ENCODE peak calls at places on chromosomes 5 and 9, in seven cellular contexts. P is heart right ventricle; A is pancreas; O is fibroblast of lung; D is transverse colon; Y is CD4-positive, alpha-beta memory T cell; U is left lung. W is an unnamed sample.

GRCh38 chr9:15966471-15966870 is 413.6 kb downstream of the CCDC171 start:
- DNase-seq in P (no peak), A (no peak), O (no peak), D (no peak), Y (no peak), U (no peak), W (no peak)

GRCh38 chr5:166722939-166723338 is 1568.5 kb upstream of the WWC1 start:
- DNase-seq in P (no peak), A (no peak), O (peak; percentile 58), D (no peak), Y (no peak), U (no peak), W (no peak)

GRCh38 chr5:92687793-92688467 is 893.1 kb downstream of the NR2F1-AS1 start:
- DNase-seq in P (no peak), A (no peak), O (peak; percentile 68), D (no peak), Y (no peak), U (no peak), W (no peak)

GRCh38 chr9:75186767-75187380 is 98.6 kb downstream of the OSTF1 start:
- DNase-seq in P (no peak), A (no peak), O (no peak), D (no peak), Y (peak; percentile 26), U (no peak), W (no peak)

GRCh38 chr5:40410231-40410861 is 269.4 kb upstream of the PTGER4 start:
- DNase-seq in P (no peak), A (no peak), O (peak; percentile 85), D (no peak), Y (peak; percentile 97), U (no peak), W (no peak)

GRCh38 chr5:322281-322941 is 897 bp downstream of the AHRR start:
- DNase-seq in P (no peak), A (peak; percentile 72), O (peak; percentile 29), D (no peak), Y (no peak), U (peak; percentile 78), W (no peak)

GRCh38 chr5:88955403-88955802 is 72.4 kb upstream of the MEF2C start:
- DNase-seq in P (no peak), A (no peak), O (no peak), D (no peak), Y (no peak), U (no peak), W (no peak)

GRCh38 chr9:88949425-88949824 is 41.8 kb upstream of the S1PR3 start:
- DNase-seq in P (peak; percentile 44), A (no peak), O (peak; percentile 67), D (no peak), Y (no peak), U (no peak), W (peak; percentile 74)

GRCh38 chr9:131704195-131704983 is 35.5 kb downstream of the RAPGEF1 start:
- DNase-seq in P (no peak), A (no peak), O (no peak), D (no peak), Y (no peak), U (no peak), W (no peak)

GRCh38 chr9:73575071-73575470 is 423.4 kb downstream of the ANXA1 start:
- DNase-seq in P (no peak), A (no peak), O (no peak), D (no peak), Y (no peak), U (no peak), W (no peak)

GRCh38 chr9:121498487-121499176 is 1.0 kb downstream of the GGTA1 start:
- DNase-seq in P (peak; percentile 43), A (peak; percentile 62), O (peak; percentile 8), D (no peak), Y (no peak), U (peak; percentile 82), W (peak; percentile 53)

GRCh38 chr5:102048940-102049339 is 247.1 kb downstream of the SLCO4C1 start:
- DNase-seq in P (no peak), A (no peak), O (no peak), D (no peak), Y (no peak), U (no peak), W (no peak)

GRCh38 chr5:136006767-136007251 is 22.0 kb upstream of the TGFBI start:
- DNase-seq in P (no peak), A (no peak), O (peak; percentile 99), D (no peak), Y (no peak), U (no peak), W (no peak)

GRCh38 chr5:79318935-79319614 is 83.1 kb downstream of the JMY start:
- DNase-seq in P (no peak), A (no peak), O (peak; percentile 94), D (no peak), Y (no peak), U (no peak), W (no peak)

GRCh38 chr5:53944981-53945380 is 365.4 kb downstream of the ARL15 start:
- DNase-seq in P (no peak), A (no peak), O (peak; percentile 53), D (no peak), Y (no peak), U (no peak), W (no peak)

GRCh38 chr5:83471405-83472212 is at the start of gene VCAN:
- DNase-seq in P (peak; percentile 64), A (peak; percentile 65), O (peak; percentile 97), D (peak; percentile 25), Y (no peak), U (peak; percentile 78), W (peak; percentile 74)

GRCh38 chr9:79447760-79448159 is 124.0 kb upstream of the TLE4 start:
- DNase-seq in P (no peak), A (no peak), O (no peak), D (no peak), Y (no peak), U (no peak), W (no peak)

DNA sequence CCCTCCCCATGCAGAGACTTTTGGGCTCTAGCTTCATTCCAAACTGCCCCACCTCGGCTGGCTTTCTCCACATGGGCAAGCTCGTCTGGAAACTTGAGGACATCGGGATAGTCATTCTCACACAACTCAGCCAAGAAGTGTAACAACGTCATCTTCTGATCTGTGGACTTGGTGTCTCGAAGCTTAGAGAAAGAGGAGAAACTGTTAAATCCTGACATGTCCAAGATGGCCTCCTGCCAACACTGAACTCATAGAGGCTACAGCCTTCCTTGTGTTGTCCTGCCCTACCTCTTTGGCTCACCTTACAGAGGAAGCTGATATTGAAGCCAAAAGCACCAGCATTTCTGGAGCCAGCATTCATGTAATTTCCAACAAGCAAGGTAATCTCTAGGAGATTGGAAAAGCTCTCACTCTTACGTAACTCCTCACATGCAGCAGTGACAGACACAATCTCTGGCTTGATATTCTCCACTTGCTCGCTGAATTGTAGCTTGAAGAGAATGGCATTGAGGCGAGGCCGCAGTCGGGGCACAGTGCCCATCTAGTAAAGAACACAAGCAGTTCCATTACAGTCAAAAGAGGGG is 39.6 kb downstream of the PCDHGC5 start:
- DNase-seq in P (peak; percentile 40), A (no peak), O (peak; percentile 55), D (no peak), Y (no peak), U (no peak), W (peak; percentile 60)
- H3K4me1 ChIP-seq in P (peaks cover 36% of the 10 kb centered on the region), A (peaks cover 27% of the 10 kb centered on the region), O (peaks cover 47% of the 10 kb centered on the region), D (peaks cover 4% of the 10 kb centered on the region), Y (peaks cover under 1% of the 10 kb centered on the region), U (no peaks in the 10 kb centered on the region), W (peaks cover 40% of the 10 kb centered on the region)

DNA sequence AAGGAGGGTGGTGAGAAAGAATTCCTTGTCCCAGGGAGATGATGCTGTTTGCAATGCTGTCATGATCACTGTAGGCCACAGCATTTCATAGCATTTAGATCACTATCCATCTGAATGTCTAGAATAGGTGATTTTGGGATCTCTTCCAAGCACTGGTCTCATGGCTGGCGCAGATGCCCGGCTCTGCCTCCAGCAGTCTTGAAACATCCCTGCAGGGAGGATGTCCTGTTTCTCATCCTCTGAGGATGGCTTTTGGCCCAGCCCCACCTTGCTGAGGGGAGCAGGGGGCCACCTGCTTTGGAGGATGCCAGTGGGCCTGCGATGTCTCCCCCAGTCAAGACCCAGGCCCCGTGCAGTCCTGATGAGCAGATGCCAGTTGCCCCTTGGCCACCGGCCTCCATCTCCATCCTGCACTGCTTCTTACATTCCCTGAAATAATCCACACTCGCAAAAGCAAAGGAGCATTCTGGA is 63.5 kb upstream of the GARNL3 start:
- DNase-seq in P (no peak), A (peak; percentile 33), O (peak; percentile 27), D (no peak), Y (no peak), U (no peak), W (no peak)
- H3K4me1 ChIP-seq in P (peaks cover 29% of the 10 kb centered on the region), A (no peaks in the 10 kb centered on the region), O (peaks cover 5% of the 10 kb centered on the region), D (peaks cover 12% of the 10 kb centered on the region), Y (peaks cover 10% of the 10 kb centered on the region), U (no peaks in the 10 kb centered on the region), W (peaks cover 38% of the 10 kb centered on the region)

DNA sequence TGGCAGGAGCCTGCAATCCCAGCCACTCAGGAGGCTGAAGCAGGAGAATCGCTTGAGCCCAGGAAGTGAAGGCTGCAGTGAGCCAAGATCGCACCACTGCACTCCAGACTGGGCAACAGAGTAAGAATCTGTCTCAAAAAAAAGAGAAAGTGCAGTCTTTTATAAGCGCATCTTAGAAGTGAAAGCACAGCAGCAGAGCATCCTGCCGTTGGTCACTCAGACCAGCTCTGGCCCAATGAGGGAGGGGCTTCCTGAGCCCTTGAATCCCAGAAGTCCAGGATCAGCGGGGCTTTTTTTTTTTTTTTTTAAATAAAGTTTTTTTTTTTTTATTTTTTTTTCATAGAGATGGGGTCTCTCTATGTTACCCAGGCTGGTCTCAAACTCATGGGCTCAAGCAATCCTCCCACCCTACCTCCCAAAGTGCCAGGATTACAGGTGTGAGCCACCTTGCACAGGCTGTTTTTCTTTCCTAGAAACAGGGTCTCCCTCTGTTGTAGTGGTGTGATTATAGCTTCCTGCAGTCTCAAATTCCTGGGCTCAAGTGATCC is 42.3 kb downstream of the NAIF1 start:
- DNase-seq in P (no peak), A (no peak), O (no peak), D (no peak), Y (peak; percentile 29), U (no peak), W (no peak)
- H3K4me1 ChIP-seq in P (no peaks in the 10 kb centered on the region), A (peaks cover 3% of the 10 kb centered on the region), O (no peaks in the 10 kb centered on the region), D (no peaks in the 10 kb centered on the region), Y (peaks cover 97% of the 10 kb centered on the region), U (no peaks in the 10 kb centered on the region), W (no peaks in the 10 kb centered on the region)

DNA sequence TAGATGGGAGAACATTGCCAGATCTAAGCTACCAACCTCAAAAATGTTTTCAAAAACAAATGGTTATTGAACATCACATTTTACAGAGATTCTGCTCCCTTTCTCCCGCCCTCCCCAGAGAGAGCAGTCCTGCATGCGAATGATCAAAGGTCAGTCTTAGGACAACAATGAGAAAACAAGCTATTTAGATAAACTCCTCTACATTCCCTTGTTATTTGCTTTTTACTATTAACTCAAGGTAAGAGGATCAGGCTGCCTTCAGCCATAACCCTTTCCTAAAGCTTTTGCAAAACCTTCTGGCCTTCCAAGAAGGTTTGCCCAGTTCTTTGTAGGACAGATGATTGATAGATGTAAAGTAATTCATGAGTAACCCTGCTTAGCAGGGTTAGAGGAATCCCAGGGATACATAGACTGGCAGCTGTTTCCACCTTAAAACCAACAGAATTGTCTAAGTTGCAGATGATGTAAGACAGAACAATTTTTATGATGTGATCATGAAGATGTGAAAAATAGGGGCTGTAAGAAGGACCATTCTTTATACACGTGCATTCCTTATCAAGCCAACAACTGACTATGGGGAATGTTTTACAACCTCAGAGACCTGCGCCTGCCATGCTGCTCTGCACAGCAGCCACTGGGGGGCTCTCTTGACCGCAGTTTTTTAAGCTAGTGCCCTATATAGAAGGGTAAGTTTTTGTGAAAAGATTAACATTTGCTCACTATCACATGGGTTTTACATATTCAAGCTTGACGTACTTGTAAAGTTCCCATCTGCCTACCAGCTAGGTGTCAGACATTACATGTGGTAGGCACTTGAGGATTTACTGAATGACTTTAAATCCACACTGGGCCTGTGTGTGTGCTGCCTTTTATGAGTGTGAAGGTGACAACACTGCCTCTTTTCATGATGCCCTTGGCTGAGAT is 2.3 kb upstream of the ZNF782 start:
- DNase-seq in P (peak; percentile 47), A (peak; percentile 71), O (peak; percentile 57), D (peak; percentile 68), Y (peak; percentile 64), U (peak; percentile 83), W (peak; percentile 47)
- H3K4me1 ChIP-seq in P (peaks cover 16% of the 10 kb centered on the region), A (peaks cover 35% of the 10 kb centered on the region), O (peaks cover 4% of the 10 kb centered on the region), D (peaks cover 9% of the 10 kb centered on the region), Y (peaks cover 26% of the 10 kb centered on the region), U (peaks cover 9% of the 10 kb centered on the region), W (peaks cover 13% of the 10 kb centered on the region)

W was measured in heart left ventricle.